ENCODE peak calls at places on chromosome 9, in nine cellular contexts. One of them, this sample, is unnamed.

GRCh38 chr9:26262431-26262830 is 584.2 kb upstream of the TUSC1 start:
- DNase-seq in NB4: no peak
- DNase-seq in prostate gland: no peak
- DNase-seq in IMR-90: peak
- DNase-seq in lower leg skin: no peak
- DNase-seq in sigmoid colon: no peak
- DNase-seq in tibial nerve: no peak
- DNase-seq in A549: no peak
- DNase-seq in H1: no peak
- DNase-seq in this sample: no peak

GRCh38 chr9:19471737-19472648 is 63.2 kb downstream of the ACER2 start:
- DNase-seq in NB4: peak
- DNase-seq in prostate gland: no peak
- DNase-seq in IMR-90: peak
- DNase-seq in lower leg skin: peak
- DNase-seq in sigmoid colon: peak
- DNase-seq in tibial nerve: no peak
- DNase-seq in A549: peak
- DNase-seq in H1: peak
- DNase-seq in this sample: peak

GRCh38 chr9:16207161-16207560 is 654.3 kb downstream of the CCDC171 start:
- DNase-seq in NB4: peak
- DNase-seq in prostate gland: no peak
- DNase-seq in IMR-90: peak
- DNase-seq in lower leg skin: no peak
- DNase-seq in sigmoid colon: peak
- DNase-seq in tibial nerve: peak
- DNase-seq in A549: no peak
- DNase-seq in H1: no peak
- DNase-seq in this sample: peak

GRCh38 chr9:35570709-35571108 is 34.4 kb upstream of the TESK1 start:
- DNase-seq in NB4: no peak
- DNase-seq in prostate gland: no peak
- DNase-seq in IMR-90: no peak
- DNase-seq in lower leg skin: no peak
- DNase-seq in sigmoid colon: no peak
- DNase-seq in tibial nerve: no peak
- DNase-seq in A549: no peak
- DNase-seq in H1: no peak
- DNase-seq in this sample: no peak

GRCh38 chr9:119153402-119153801 is 215.8 kb downstream of the BRINP1 start:
- DNase-seq in NB4: no peak
- DNase-seq in prostate gland: no peak
- DNase-seq in IMR-90: no peak
- DNase-seq in lower leg skin: no peak
- DNase-seq in sigmoid colon: no peak
- DNase-seq in tibial nerve: no peak
- DNase-seq in A549: no peak
- DNase-seq in H1: no peak
- DNase-seq in this sample: no peak

GRCh38 chr9:14824481-14824880 is 85.7 kb downstream of the FREM1 start:
- DNase-seq in NB4: no peak
- DNase-seq in prostate gland: no peak
- DNase-seq in IMR-90: no peak
- DNase-seq in lower leg skin: no peak
- DNase-seq in sigmoid colon: no peak
- DNase-seq in tibial nerve: no peak
- DNase-seq in A549: no peak
- DNase-seq in H1: no peak
- DNase-seq in this sample: no peak

GRCh38 chr9:79289856-79290255 is 281.9 kb upstream of the TLE4 start:
- DNase-seq in NB4: no peak
- DNase-seq in prostate gland: no peak
- DNase-seq in IMR-90: peak
- DNase-seq in lower leg skin: no peak
- DNase-seq in sigmoid colon: no peak
- DNase-seq in tibial nerve: no peak
- DNase-seq in A549: no peak
- DNase-seq in H1: no peak
- DNase-seq in this sample: no peak

GRCh38 chr9:109923371-109923770 is 143.4 kb downstream of the PALM2AKAP2 start:
- DNase-seq in NB4: no peak
- DNase-seq in prostate gland: peak
- DNase-seq in IMR-90: no peak
- DNase-seq in lower leg skin: no peak
- DNase-seq in sigmoid colon: no peak
- DNase-seq in tibial nerve: no peak
- DNase-seq in A549: no peak
- DNase-seq in H1: no peak
- DNase-seq in this sample: no peak

GRCh38 chr9:18549772-18550171 is 75.8 kb downstream of the ADAMTSL1 start:
- DNase-seq in NB4: no peak
- DNase-seq in prostate gland: no peak
- DNase-seq in IMR-90: no peak
- DNase-seq in lower leg skin: no peak
- DNase-seq in sigmoid colon: no peak
- DNase-seq in tibial nerve: no peak
- DNase-seq in A549: no peak
- DNase-seq in H1: no peak
- DNase-seq in this sample: no peak

GRCh38 chr9:99222416-99223280 is 566 bp downstream of the SEC61B start:
- DNase-seq in NB4: no peak
- DNase-seq in prostate gland: no peak
- DNase-seq in IMR-90: peak
- DNase-seq in lower leg skin: no peak
- DNase-seq in sigmoid colon: no peak
- DNase-seq in tibial nerve: no peak
- DNase-seq in A549: no peak
- DNase-seq in H1: no peak
- DNase-seq in this sample: no peak

GRCh38 chr9:114276908-114277821 is 45.7 kb upstream of the ORM1 start:
- DNase-seq in NB4: no peak
- DNase-seq in prostate gland: no peak
- DNase-seq in IMR-90: peak
- DNase-seq in lower leg skin: no peak
- DNase-seq in sigmoid colon: peak
- DNase-seq in tibial nerve: peak
- DNase-seq in A549: no peak
- DNase-seq in H1: peak
- DNase-seq in this sample: peak

GRCh38 chr9:78972303-78973002 is 599.3 kb upstream of the TLE4 start:
- DNase-seq in NB4: no peak
- DNase-seq in prostate gland: no peak
- DNase-seq in IMR-90: no peak
- DNase-seq in lower leg skin: no peak
- DNase-seq in sigmoid colon: no peak
- DNase-seq in tibial nerve: no peak
- DNase-seq in A549: no peak
- DNase-seq in H1: no peak
- DNase-seq in this sample: no peak

GRCh38 chr9:92973700-92974099 is 26.4 kb downstream of the FGD3 start:
- DNase-seq in NB4: no peak
- DNase-seq in prostate gland: no peak
- DNase-seq in IMR-90: no peak
- DNase-seq in lower leg skin: no peak
- DNase-seq in sigmoid colon: no peak
- DNase-seq in tibial nerve: no peak
- DNase-seq in A549: no peak
- DNase-seq in H1: peak
- DNase-seq in this sample: no peak
- TF ChIP-seq POLR2A in NB4: no peak
- TF ChIP-seq POLR2A in prostate gland: no peak
- TF ChIP-seq POLR2A in IMR-90: no peak
- TF ChIP-seq POLR2A in lower leg skin: no peak
- TF ChIP-seq POLR2A in sigmoid colon: no peak
- TF ChIP-seq POLR2A in tibial nerve: no peak
- TF ChIP-seq POLR2A in A549: no peak
- TF ChIP-seq POLR2A in H1: no peak
- TF ChIP-seq POLR2A in this sample: no peak

GRCh38 chr9:130711469-130711868 is 17.9 kb downstream of the EXOSC2 start:
- DNase-seq in NB4: no peak
- DNase-seq in prostate gland: no peak
- DNase-seq in IMR-90: no peak
- DNase-seq in lower leg skin: no peak
- DNase-seq in sigmoid colon: no peak
- DNase-seq in tibial nerve: no peak
- DNase-seq in A549: no peak
- DNase-seq in H1: no peak
- DNase-seq in this sample: no peak

GRCh38 chr9:130713286-130713975 is 19.9 kb downstream of the EXOSC2 start:
- DNase-seq in NB4: peak
- DNase-seq in prostate gland: no peak
- DNase-seq in IMR-90: peak
- DNase-seq in lower leg skin: no peak
- DNase-seq in sigmoid colon: peak
- DNase-seq in tibial nerve: no peak
- DNase-seq in A549: no peak
- DNase-seq in H1: no peak
- DNase-seq in this sample: peak

GRCh38 chr9:130714586-130715110 is 21.1 kb downstream of the EXOSC2 start:
- DNase-seq in NB4: no peak
- DNase-seq in prostate gland: no peak
- DNase-seq in IMR-90: peak
- DNase-seq in lower leg skin: no peak
- DNase-seq in sigmoid colon: no peak
- DNase-seq in tibial nerve: no peak
- DNase-seq in A549: no peak
- DNase-seq in H1: no peak
- DNase-seq in this sample: no peak

GRCh38 chr9:130710822-130711352 is 17.3 kb downstream of the EXOSC2 start:
- DNase-seq in NB4: no peak
- DNase-seq in prostate gland: no peak
- DNase-seq in IMR-90: no peak
- DNase-seq in lower leg skin: no peak
- DNase-seq in sigmoid colon: no peak
- DNase-seq in tibial nerve: no peak
- DNase-seq in A549: no peak
- DNase-seq in H1: no peak
- DNase-seq in this sample: no peak

GRCh38 chr9:130712564-130713285 is 19.1 kb downstream of the EXOSC2 start:
- DNase-seq in NB4: peak
- DNase-seq in prostate gland: peak
- DNase-seq in IMR-90: peak
- DNase-seq in lower leg skin: peak
- DNase-seq in sigmoid colon: peak
- DNase-seq in tibial nerve: peak
- DNase-seq in A549: peak
- DNase-seq in H1: peak
- DNase-seq in this sample: peak
- TF ChIP-seq POLR2A in NB4: peak
- TF ChIP-seq POLR2A in prostate gland: peak
- TF ChIP-seq POLR2A in IMR-90: peak
- TF ChIP-seq POLR2A in lower leg skin: no peak
- TF ChIP-seq POLR2A in sigmoid colon: peak
- TF ChIP-seq POLR2A in tibial nerve: peak
- TF ChIP-seq POLR2A in A549: peak
- TF ChIP-seq POLR2A in H1: no peak
- TF ChIP-seq POLR2A in this sample: peak

GRCh38 chr9:4486176-4486575 is 4.1 kb upstream of the SLC1A1 start:
- DNase-seq in NB4: no peak
- DNase-seq in prostate gland: no peak
- DNase-seq in IMR-90: no peak
- DNase-seq in lower leg skin: no peak
- DNase-seq in sigmoid colon: no peak
- DNase-seq in tibial nerve: no peak
- DNase-seq in A549: no peak
- DNase-seq in H1: no peak
- DNase-seq in this sample: no peak
- TF ChIP-seq POLR2A in NB4: no peak
- TF ChIP-seq POLR2A in prostate gland: no peak
- TF ChIP-seq POLR2A in IMR-90: no peak
- TF ChIP-seq POLR2A in lower leg skin: no peak
- TF ChIP-seq POLR2A in sigmoid colon: no peak
- TF ChIP-seq POLR2A in tibial nerve: no peak
- TF ChIP-seq POLR2A in A549: no peak
- TF ChIP-seq POLR2A in H1: no peak
- TF ChIP-seq POLR2A in this sample: no peak

GRCh38 chr9:75834878-75835277 is 55.6 kb upstream of the PCSK5 start:
- DNase-seq in NB4: no peak
- DNase-seq in prostate gland: no peak
- DNase-seq in IMR-90: no peak
- DNase-seq in lower leg skin: no peak
- DNase-seq in sigmoid colon: no peak
- DNase-seq in tibial nerve: no peak
- DNase-seq in A549: no peak
- DNase-seq in H1: no peak
- DNase-seq in this sample: no peak

GRCh38 chr9:75830303-75830702 is 60.2 kb upstream of the PCSK5 start:
- DNase-seq in NB4: no peak
- DNase-seq in prostate gland: no peak
- DNase-seq in IMR-90: no peak
- DNase-seq in lower leg skin: no peak
- DNase-seq in sigmoid colon: no peak
- DNase-seq in tibial nerve: no peak
- DNase-seq in A549: no peak
- DNase-seq in H1: no peak
- DNase-seq in this sample: no peak

DNA sequence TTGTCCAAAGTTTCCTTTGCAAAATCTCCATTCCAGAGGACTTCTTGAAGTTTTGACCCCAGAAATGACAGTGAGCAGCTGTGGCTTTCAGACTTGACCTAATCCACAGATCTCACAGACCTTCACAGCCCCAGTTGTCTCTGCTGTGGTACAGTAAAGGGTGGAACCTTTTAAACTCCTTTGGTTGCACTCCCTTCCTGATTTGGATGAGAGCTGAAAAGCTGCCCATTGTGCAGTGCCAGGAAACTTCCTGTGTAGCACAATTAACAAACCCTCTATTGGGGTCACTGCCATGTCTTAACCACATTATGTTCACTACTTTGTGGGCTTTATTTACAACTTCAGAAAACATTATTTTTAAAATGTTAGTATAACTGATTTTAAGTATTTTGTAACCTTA is 56.7 kb upstream of the PCSK5 start:
- DNase-seq in NB4: no peak
- DNase-seq in prostate gland: no peak
- DNase-seq in IMR-90: no peak
- DNase-seq in lower leg skin: no peak
- DNase-seq in sigmoid colon: no peak
- DNase-seq in tibial nerve: no peak
- DNase-seq in A549: no peak
- DNase-seq in H1: no peak
- DNase-seq in this sample: no peak
- TF ChIP-seq POLR2A in NB4: no peak
- TF ChIP-seq POLR2A in prostate gland: no peak
- TF ChIP-seq POLR2A in IMR-90: no peak
- TF ChIP-seq POLR2A in lower leg skin: no peak
- TF ChIP-seq POLR2A in sigmoid colon: no peak
- TF ChIP-seq POLR2A in tibial nerve: no peak
- TF ChIP-seq POLR2A in A549: no peak
- TF ChIP-seq POLR2A in H1: no peak
- TF ChIP-seq POLR2A in this sample: no peak